ENCODE peak calls at places on chromosomes 11 and 22, in five cellular contexts. U is stimulated activated naive CD8-positive, alpha-beta T cell treated with anti-CD3 and anti-CD28 coated beads, Interleukin-15, amount 100 ng/mL, for 72 hours; J is K562; M is T-helper 1 cell; R is tibial artery. W is an unnamed sample.

GRCh38 chr11:124875401-124875800 is 10.2 kb downstream of the ROBO3 start:
- DNase-seq in J (no peak), M (no peak), U (no peak), R (peak; percentile 64), W (no peak)

GRCh38 chr11:68505596-68505995 is 45.0 kb downstream of the PPP6R3 start:
- DNase-seq in R (no peak), U (no peak), M (no peak), J (no peak), W (no peak)

GRCh38 chr11:14183973-14184372 is 175.0 kb downstream of the RRAS2 start:
- DNase-seq in J (no peak), U (no peak), M (no peak), R (no peak), W (no peak)

GRCh38 chr11:114200785-114201184 is 95.4 kb upstream of the NNMT start:
- DNase-seq in R (no peak), U (no peak), J (no peak), M (no peak), W (no peak)

GRCh38 chr22:47047321-47048122 is 285.1 kb downstream of the TBC1D22A start:
- DNase-seq in U (no peak), M (no peak), J (no peak), R (peak; percentile 40), W (no peak)

GRCh38 chr11:17699157-17700114 is 19.9 kb upstream of the MYOD1 start:
- DNase-seq in J (peak; percentile 62), R (no peak), U (no peak), M (no peak), W (no peak)

GRCh38 chr11:34358258-34358665 is 452 bp upstream of the ABTB2 start:
- DNase-seq in M (no peak), U (no peak), J (peak; percentile 70), R (peak; percentile 83), W (peak; percentile 70)

GRCh38 chr11:82718307-82718706 is 15.4 kb downstream of the FAM181B start:
- DNase-seq in U (peak; percentile 10), J (peak; percentile 56), R (no peak), M (peak; percentile 10), W (peak; percentile 0)

GRCh38 chr11:34439521-34440258 is 956 bp downstream of the CAT start:
- DNase-seq in U (no peak), M (no peak), R (no peak), J (no peak), W (no peak)

GRCh38 chr11:2771758-2772466 is 72.1 kb upstream of the KCNQ1OT1 start:
- DNase-seq in J (no peak), M (no peak), U (no peak), R (peak; percentile 57), W (no peak)

GRCh38 chr11:72233773-72234513 is 9.4 kb downstream of the INPPL1 start:
- DNase-seq in R (peak; percentile 48), J (no peak), U (no peak), M (no peak), W (no peak)

GRCh38 chr11:77147668-77148321 is 19.7 kb downstream of the MYO7A start:
- DNase-seq in U (peak; percentile 54), J (peak; percentile 69), M (peak; percentile 38), R (no peak), W (peak; percentile 23)

GRCh38 chr11:85310479-85310878 is 316.7 kb downstream of the DLG2 start:
- DNase-seq in M (no peak), R (no peak), J (no peak), U (no peak), W (no peak)

GRCh38 chr11:116641561-116642045 is 131.2 kb downstream of the BUD13 start:
- DNase-seq in M (peak; percentile 25), J (peak; percentile 72), U (peak; percentile 21), R (no peak), W (no peak)

GRCh38 chr22:28955817-28956216 is 72.4 kb downstream of the ZNRF3 start:
- DNase-seq in M (peak; percentile 89), R (no peak), J (no peak), U (peak; percentile 79), W (peak; percentile 80)

GRCh38 chr22:49624421-49625177 is 203.1 kb downstream of the BRD1 start:
- DNase-seq in M (no peak), U (no peak), R (no peak), J (no peak), W (no peak)

GRCh38 chr22:39707816-39708215 is 137.3 kb downstream of the CACNA1I start:
- DNase-seq in M (no peak), U (no peak), J (no peak), R (no peak), W (no peak)

GRCh38 chr11:76392889-76393288 is 11.8 kb downstream of the GVQW3 start:
- DNase-seq in U (no peak), M (no peak), R (no peak), J (no peak), W (no peak)

GRCh38 chr22:33504941-33505647 is 415.2 kb downstream of the LARGE1 start:
- DNase-seq in M (no peak), J (no peak), U (no peak), R (no peak), W (no peak)

GRCh38 chr11:88280673-88281316 is 56.7 kb downstream of the CTSC start:
- DNase-seq in U (no peak), M (no peak), R (no peak), J (no peak), W (no peak)

GRCh38 chr22:45772726-45773125 is 101.1 kb downstream of the ATXN10 start:
- DNase-seq in M (no peak), U (no peak), J (no peak), R (no peak), W (no peak)

GRCh38 chr11:35003658-35004057 is 87.2 kb downstream of the PDHX start:
- DNase-seq in M (no peak), U (no peak), J (no peak), R (no peak), W (no peak)

GRCh38 chr22:36253523-36254490 is 874 bp downstream of the APOL1 start:
- DNase-seq in U (no peak), R (no peak), J (peak; percentile 20), M (no peak), W (no peak)

GRCh38 chr11:114296190-114296978 is at the start of gene NNMT:
- DNase-seq in J (no peak), U (no peak), M (no peak), R (peak; percentile 92), W (no peak)

GRCh38 chr11:21289686-21290085 is 620.3 kb downstream of the NELL1 start:
- DNase-seq in R (no peak), J (no peak), M (no peak), U (no peak), W (no peak)

GRCh38 chr11:19879309-19880087 is 166.9 kb downstream of the NAV2 start:
- DNase-seq in J (no peak), M (no peak), R (no peak), U (no peak), W (no peak)

GRCh38 chr11:12269104-12269441 is 108.3 kb upstream of the PARVA start:
- DNase-seq in R (no peak), U (no peak), J (no peak), M (no peak), W (no peak)

GRCh38 chr11:62922189-62922589 is 1.0 kb upstream of the CHRM1 start:
- DNase-seq in R (no peak), U (no peak), M (no peak), J (no peak), W (no peak)

GRCh38 chr11:107719062-107719461 is 7.2 kb upstream of the SLN start:
- DNase-seq in M (no peak), J (no peak), U (no peak), R (no peak), W (no peak)

GRCh38 chr11:12251651-12252560 is 125.5 kb upstream of the PARVA start:
- DNase-seq in R (no peak), M (no peak), J (no peak), U (no peak), W (no peak)

GRCh38 chr11:120104041-120104440 is 33.9 kb downstream of the TRIM29 start:
- DNase-seq in U (no peak), R (no peak), M (no peak), J (no peak), W (no peak)

GRCh38 chr11:84870486-84870885 is 756.7 kb downstream of the DLG2 start:
- DNase-seq in U (no peak), R (no peak), M (no peak), J (no peak), W (no peak)

GRCh38 chr11:101867951-101868350 is 46.9 kb upstream of the CEP126 start:
- DNase-seq in J (no peak), R (no peak), U (no peak), M (no peak), W (no peak)

GRCh38 chr11:16026849-16027248 is 329.5 kb downstream of the SOX6 start:
- DNase-seq in R (no peak), U (no peak), J (no peak), M (no peak), W (no peak)

GRCh38 chr22:45051946-45052345 is 42.1 kb upstream of the PHF21B start:
- DNase-seq in M (no peak), R (no peak), J (no peak), U (no peak), W (no peak)

GRCh38 chr11:4134844-4135243 is 40.2 kb downstream of the RRM1 start:
- DNase-seq in M (no peak), J (no peak), U (no peak), R (no peak), W (no peak)